ENCODE peak calls at places on chromosome 12, in seven cellular contexts. K is activated naive CD4-positive, alpha-beta T cell; N is EH; C is PC-9; V is activated T-cell treated with anti-CD3 and anti-CD28 coated beads for 1 hour; Z is OCI-LY7; T is WTC11. Y is an unnamed sample.

GRCh38 chr12:97752129-97752528 is 289.5 kb downstream of the RMST start:
- DNase-seq in K (no peak), N (no peak), C (no peak), V (no peak), Z (no peak), T (no peak), Y (no peak)

GRCh38 chr12:24600559-24600958 is 348.3 kb downstream of the BCAT1 start:
- DNase-seq in K (no peak), N (no peak), C (no peak), V (no peak), Z (no peak), T (no peak), Y (no peak)

GRCh38 chr12:81759215-81759991 is at the start of gene PPFIA2:
- DNase-seq in K (no peak), N (peak; percentile 15), C (no peak), V (no peak), Z (no peak), T (peak; percentile 49), Y (peak; percentile 4)

GRCh38 chr12:19369691-19370148 is 69.6 kb upstream of the AEBP2 start:
- DNase-seq in K (no peak), N (peak; percentile 67), C (no peak), V (no peak), Z (no peak), T (no peak), Y (peak; percentile 84)

GRCh38 chr12:44317651-44318126 is 481.8 kb downstream of the TMEM117 start:
- DNase-seq in K (no peak), N (peak; percentile 39), C (no peak), V (no peak), Z (peak; percentile 24), T (peak; percentile 14), Y (peak; percentile 40)

GRCh38 chr12:107511292-107511691 is 174.3 kb upstream of the PWP1 start:
- DNase-seq in K (no peak), N (no peak), C (no peak), V (no peak), Z (no peak), T (no peak), Y (peak; percentile 38)

GRCh38 chr12:92224685-92225331 is 79.2 kb upstream of the BTG1 start:
- DNase-seq in K (no peak), N (peak; percentile 80), C (peak; percentile 84), V (no peak), Z (no peak), T (no peak), Y (peak; percentile 71)

GRCh38 chr12:66768293-66768692 is 89.4 kb upstream of the GRIP1 start:
- DNase-seq in K (no peak), N (no peak), C (no peak), V (no peak), Z (peak; percentile 18), T (no peak), Y (no peak)

GRCh38 chr12:43131304-43131703 is 420.7 kb downstream of the ADAMTS20 start:
- DNase-seq in K (no peak), N (no peak), C (no peak), V (no peak), Z (no peak), T (no peak), Y (no peak)

GRCh38 chr12:58906917-58907316 is 13.4 kb downstream of the LRIG3 start:
- DNase-seq in K (no peak), N (no peak), C (no peak), V (no peak), Z (no peak), T (no peak), Y (no peak)

GRCh38 chr12:82687020-82687951 is 580 bp downstream of the TMTC2 start:
- DNase-seq in K (peak; percentile 41), N (peak; percentile 34), C (peak; percentile 59), V (peak; percentile 42), Z (peak; percentile 73), T (peak; percentile 63), Y (peak; percentile 9)

GRCh38 chr12:106885026-106885425 is 70.7 kb upstream of the TMEM263 start:
- DNase-seq in K (no peak), N (no peak), C (no peak), V (no peak), Z (no peak), T (no peak), Y (no peak)

GRCh38 chr12:612886-613285 is 50.4 kb downstream of the NINJ2 start:
- DNase-seq in K (no peak), N (no peak), C (no peak), V (no peak), Z (no peak), T (no peak), Y (no peak)

GRCh38 chr12:5441497-5442236 is 9.8 kb downstream of the NTF3 start:
- DNase-seq in K (no peak), N (peak; percentile 86), C (peak; percentile 81), V (no peak), Z (no peak), T (no peak), Y (peak; percentile 81)

GRCh38 chr12:104312654-104313053 is 9.1 kb downstream of the EID3 start:
- DNase-seq in K (no peak), N (no peak), C (no peak), V (no peak), Z (no peak), T (no peak), Y (no peak)